ENCODE peak calls at places on chromosome 19, in eight cellular contexts. O is caudate nucleus; A is fibroblast of lung; D is GM04504; G is stimulated activated naive CD4-positive, alpha-beta T cell treated with Interleukin-2 at 50 U/mL for 16 hours; I is fibroblast of the aortic adventitia; U is NCI-H1092 treated with DMSO at 0.1 percent for 48 hours; E is CD4-positive, alpha-beta T cell. W is an unnamed sample.

GRCh38 chr19:35928507-35928906 is 7.7 kb upstream of the LRFN3 start:
- DNase-seq in U (no peak), I (no peak), G (no peak), O (no peak), A (no peak), D (no peak), E (no peak), W (no peak)

GRCh38 chr19:28727133-28727834 is 485.7 kb downstream of the UQCRFS1 start:
- DNase-seq in I (peak; percentile 22), E (peak; percentile 5), D (no peak), O (peak; percentile 17), A (peak; percentile 32), G (peak; percentile 37), U (no peak), W (peak; percentile 56)

GRCh38 chr19:17184381-17184841 is 30.7 kb upstream of the USE1 start:
- DNase-seq in O (no peak), G (peak; percentile 19), U (no peak), A (no peak), E (peak; percentile 62), D (no peak), I (no peak), W (no peak)

GRCh38 chr19:18220632-18221275 is 5.5 kb downstream of the PDE4C start:
- DNase-seq in D (no peak), U (no peak), A (no peak), E (no peak), I (no peak), O (no peak), G (peak; percentile 8), W (no peak)

GRCh38 chr19:49953376-49953775 is 7.6 kb downstream of the SIGLEC11 start:
- DNase-seq in G (no peak), D (no peak), U (no peak), A (no peak), O (no peak), E (no peak), I (no peak), W (no peak)

GRCh38 chr19:45100797-45101196 is 7.8 kb downstream of the PPP1R37 start:
- DNase-seq in U (no peak), A (peak; percentile 39), D (no peak), E (no peak), O (no peak), G (no peak), I (no peak), W (no peak)

GRCh38 chr19:35545855-35546381 is 492 bp downstream of the TMEM147 start:
- DNase-seq in O (no peak), D (no peak), I (no peak), E (peak; percentile 19), U (no peak), G (peak; percentile 58), A (peak; percentile 18), W (peak; percentile 67)

GRCh38 chr19:5691205-5691929 is 1.3 kb downstream of the RPL36 start:
- DNase-seq in I (peak; percentile 78), D (peak; percentile 13), E (no peak), A (peak; percentile 54), U (peak; percentile 16), O (peak; percentile 51), G (peak; percentile 70), W (peak; percentile 52)

GRCh38 chr19:55069137-55069858 is 6.3 kb upstream of the RDH13 start:
- DNase-seq in U (no peak), O (no peak), E (no peak), A (peak; percentile 13), G (no peak), D (no peak), I (peak; percentile 28), W (no peak)

GRCh38 chr19:42412223-42412622 is 15.0 kb downstream of the LIPE start:
- DNase-seq in O (peak; percentile 81), G (no peak), U (no peak), E (no peak), I (no peak), D (no peak), A (no peak), W (no peak)

GRCh38 chr19:53910170-53910518 is 1.1 kb downstream of the CACNG7 start:
- DNase-seq in D (no peak), G (no peak), E (no peak), U (no peak), I (peak; percentile 30), A (no peak), O (no peak), W (no peak)

GRCh38 chr19:9850235-9850959 is 15.3 kb downstream of the PIN1 start:
- DNase-seq in G (no peak), O (no peak), U (peak; percentile 37), D (no peak), E (no peak), I (no peak), A (no peak), W (no peak)

GRCh38 chr19:3982701-3983541 is 2.3 kb downstream of the EEF2 start:
- DNase-seq in O (no peak), U (no peak), I (peak; percentile 45), E (no peak), G (no peak), A (peak; percentile 71), D (no peak), W (no peak)

GRCh38 chr19:44539236-44539819 is 9.9 kb upstream of the CEACAM20 start:
- DNase-seq in D (peak; percentile 13), U (no peak), G (no peak), O (no peak), I (peak; percentile 8), A (no peak), E (no peak), W (no peak)

GRCh38 chr19:45408830-45409593 is 2.6 kb downstream of the POLR1G start:
- DNase-seq in E (no peak), O (no peak), G (no peak), A (no peak), U (no peak), I (no peak), D (no peak), W (no peak)

GRCh38 chr19:7492142-7493055 is 3.6 kb upstream of the PEX11G start:
- DNase-seq in U (no peak), D (peak; percentile 34), E (no peak), I (no peak), O (no peak), A (no peak), G (peak; percentile 48), W (peak; percentile 85)

GRCh38 chr19:47848871-47849473 is 10.1 kb upstream of the TPRX2 start:
- DNase-seq in O (no peak), U (no peak), D (no peak), E (peak; percentile 4), A (no peak), G (peak; percentile 3), I (no peak), W (peak; percentile 10)

GRCh38 chr19:50836543-50837195 is 3.3 kb upstream of the KLK15 start:
- DNase-seq in O (no peak), G (no peak), D (no peak), I (no peak), U (no peak), E (no peak), A (no peak), W (no peak)

GRCh38 chr19:3368441-3368795 is 2.0 kb downstream of the NFIC start:
- DNase-seq in O (no peak), G (no peak), A (no peak), I (no peak), E (no peak), U (no peak), D (no peak), W (no peak)

GRCh38 chr19:31461814-31462539 is 112.7 kb upstream of the TSHZ3 start:
- DNase-seq in I (peak; percentile 73), U (no peak), G (no peak), A (peak; percentile 6), D (no peak), E (no peak), O (no peak), W (no peak)

GRCh38 chr19:412356-413355 is 3.7 kb upstream of the C2CD4C start:
- DNase-seq in D (no peak), G (no peak), U (no peak), E (no peak), I (no peak), A (no peak), O (no peak), W (no peak)